ENCODE peak calls at places on chromosomes 12 and 14, in five cellular contexts. W, S, B, U and P are unnamed samples.

GRCh38 chr12:130195776-130196175 is 33.5 kb downstream of the FZD10 start:
- DNase-seq in W (no peak), S (no peak), B (no peak), U (no peak), P (no peak)

GRCh38 chr14:57871487-57872080 is 5.7 kb upstream of the SLC35F4 start:
- DNase-seq in W (no peak), S (no peak), B (peak), U (peak), P (peak)

GRCh38 chr14:77598366-77599050 is 17.9 kb downstream of the SPTLC2 start:
- DNase-seq in W (no peak), S (no peak), B (peak), U (no peak), P (no peak)

GRCh38 chr12:52230364-52231281 is 2.4 kb upstream of the KRT7 start:
- DNase-seq in W (no peak), S (no peak), B (peak), U (peak), P (peak)

GRCh38 chr12:75750950-75751349 is 239.5 kb upstream of the KRR1 start:
- DNase-seq in W (no peak), S (no peak), B (peak), U (no peak), P (peak)

GRCh38 chr12:49043856-49044258 is 16.7 kb downstream of the KMT2D start:
- DNase-seq in W (peak), S (peak), B (peak), U (peak), P (peak)

GRCh38 chr12:42612258-42612608 is 22.7 kb upstream of the PRICKLE1 start:
- DNase-seq in W (no peak), S (no peak), B (no peak), U (no peak), P (no peak)

GRCh38 chr14:104892517-104893434 is 27.7 kb downstream of the CEP170B start:
- DNase-seq in W (no peak), S (no peak), B (no peak), U (no peak), P (no peak)

GRCh38 chr12:24012528-24012927 is 63.1 kb upstream of the SOX5 start:
- DNase-seq in W (no peak), S (no peak), B (no peak), U (no peak), P (no peak)

GRCh38 chr12:116043673-116044072 is 233.8 kb downstream of the MED13L start:
- DNase-seq in W (no peak), S (no peak), B (peak), U (no peak), P (no peak)

GRCh38 chr12:11746024-11746771 is 96.7 kb downstream of the ETV6 start:
- DNase-seq in W (no peak), S (no peak), B (peak), U (peak), P (no peak)